ENCODE peak calls at places on chromosomes 12 and 14, in five cellular contexts. H is NAMALWA; J is effector memory CD8-positive, alpha-beta T cell; D is hepatic stellate cell; A is lower leg skin. N is an unnamed sample.

GRCh38 chr14:60622210-60622919 is 26.9 kb downstream of the SIX1 start:
- DNase-seq in D (no peak), H (no peak), J (no peak), A (no peak), N (no peak)

GRCh38 chr12:49951411-49952105 is 1.0 kb downstream of the AQP2 start:
- DNase-seq in J (no peak), H (no peak), A (no peak), D (no peak), N (no peak)

GRCh38 chr12:2092890-2093289 is 40.1 kb downstream of the CACNA1C start:
- DNase-seq in J (no peak), A (no peak), H (no peak), D (peak), N (no peak)

GRCh38 chr12:113537041-113537750 is 65.5 kb upstream of the LHX5 start:
- DNase-seq in D (no peak), A (no peak), H (no peak), J (no peak), N (no peak)

GRCh38 chr14:25508845-25509244 is 458.9 kb upstream of the STXBP6 start:
- DNase-seq in H (no peak), D (no peak), A (no peak), J (no peak), N (no peak)

GRCh38 chr14:73452341-73453191 is 5.8 kb downstream of the NUMB start:
- DNase-seq in J (no peak), H (no peak), D (peak), A (no peak), N (peak)

GRCh38 chr14:24228902-24229301 is 3.3 kb downstream of the NEDD8 start:
- DNase-seq in D (no peak), H (no peak), A (no peak), J (no peak), N (no peak)

GRCh38 chr14:100872641-100873071 is 30.9 kb downstream of the RTL1 start:
- DNase-seq in H (peak), A (no peak), J (no peak), D (no peak), N (no peak)

N was measured in lung microvascular endothelial cell.